ENCODE peak calls at places on chromosomes 16 and 17, in ten cellular contexts. S is cardiac fibroblast; X is mammary epithelial cell; M is AG10803; V is body of pancreas; D is A549; J is thoracic aorta; B is CD4-positive, CD25-positive, alpha-beta regulatory T cell; G is BJ; A is GM23248. Q is an unnamed sample.

GRCh38 chr17:44086364-44087311 is 16.1 kb downstream of the G6PC3 start:
- DNase-seq in X (peak), S (peak), J (peak), D (peak), M (peak), G (peak), V (no peak), B (no peak), A (peak), Q (peak)

GRCh38 chr17:20111538-20111937 is 102.4 kb downstream of the SPECC1 start:
- DNase-seq in A (no peak), S (no peak), D (no peak), B (no peak), X (no peak), V (no peak), G (no peak), J (no peak), M (no peak), Q (no peak)

GRCh38 chr17:82323514-82324234 is 6.3 kb upstream of the CD7 start:
- DNase-seq in J (no peak), G (no peak), D (no peak), S (no peak), B (no peak), A (no peak), M (no peak), V (no peak), X (no peak), Q (no peak)

GRCh38 chr16:58507195-58507962 is 7.4 kb downstream of the NDRG4 start:
- DNase-seq in M (no peak), S (no peak), G (no peak), A (no peak), X (no peak), D (no peak), J (no peak), B (no peak), V (peak), Q (no peak)

GRCh38 chr17:73650147-73650546 is 5.9 kb upstream of the SDK2 start:
- DNase-seq in G (no peak), D (peak), X (peak), S (no peak), J (no peak), V (no peak), M (no peak), A (no peak), B (no peak), Q (peak)

GRCh38 chr17:31550389-31551056 is 159.0 kb downstream of the RAB11FIP4 start:
- DNase-seq in D (peak), J (no peak), B (no peak), A (peak), G (no peak), M (no peak), X (no peak), S (peak), V (no peak), Q (no peak)

GRCh38 chr16:19874816-19875546 is 9.7 kb downstream of the GPRC5B start:
- DNase-seq in B (no peak), M (no peak), V (no peak), J (no peak), S (no peak), G (no peak), A (no peak), D (no peak), X (no peak), Q (no peak)

GRCh38 chr17:46832945-46833839 is 14.7 kb upstream of the WNT3 start:
- DNase-seq in V (peak), J (no peak), A (peak), M (peak), S (peak), B (no peak), X (no peak), G (peak), D (no peak), Q (peak)

GRCh38 chr17:30449480-30449879 is 27.7 kb upstream of the GOSR1 start:
- DNase-seq in X (no peak), B (no peak), S (peak), V (peak), A (peak), J (no peak), D (no peak), M (peak), G (no peak), Q (no peak)

GRCh38 chr17:2040219-2040827 is 1.5 kb upstream of the OVCA2 start:
- DNase-seq in A (peak), B (no peak), G (no peak), M (no peak), J (no peak), X (no peak), S (no peak), V (no peak), D (no peak), Q (no peak)

GRCh38 chr17:83200231-83200699 is 120.9 kb downstream of the METRNL start:
- DNase-seq in S (peak), A (peak), J (peak), B (no peak), D (no peak), M (peak), V (peak), G (no peak), X (no peak), Q (peak)

GRCh38 chr16:86604436-86605220 is 26.3 kb downstream of the FOXL1 start:
- DNase-seq in J (no peak), V (no peak), A (no peak), S (no peak), D (no peak), G (no peak), B (peak), M (no peak), X (no peak), Q (no peak)

GRCh38 chr17:57401556-57402488 is 145.5 kb downstream of the MSI2 start:
- DNase-seq in G (no peak), D (peak), X (no peak), J (no peak), M (no peak), S (no peak), B (no peak), A (no peak), V (no peak), Q (no peak)

GRCh38 chr17:81018044-81018802 is 16.7 kb upstream of the BAIAP2 start:
- DNase-seq in M (peak), A (peak), V (no peak), G (no peak), S (peak), D (no peak), B (peak), X (no peak), J (no peak), Q (no peak)

GRCh38 chr16:49443576-49443975 is 70.0 kb downstream of the C16orf78 start:
- DNase-seq in D (no peak), V (no peak), J (no peak), M (no peak), B (no peak), S (no peak), X (no peak), A (no peak), G (no peak), Q (no peak)

GRCh38 chr16:88078111-88078775 is 127.0 kb downstream of the BANP start:
- DNase-seq in J (no peak), G (no peak), V (no peak), X (no peak), S (no peak), B (no peak), D (no peak), M (no peak), A (no peak), Q (no peak)

GRCh38 chr16:16018705-16019104 is 69.3 kb downstream of the ABCC1 start:
- DNase-seq in A (peak), D (peak), J (no peak), M (no peak), X (no peak), S (no peak), G (no peak), V (no peak), B (no peak), Q (peak)

GRCh38 chr16:65754799-65755691 is 611.4 kb upstream of the CDH5 start:
- DNase-seq in V (no peak), B (no peak), G (peak), J (no peak), X (no peak), D (no peak), M (peak), S (no peak), A (no peak), Q (no peak)

GRCh38 chr17:81285179-81285878 is 9.8 kb downstream of the SLC38A10 start:
- DNase-seq in J (no peak), D (no peak), A (no peak), M (peak), B (peak), X (no peak), V (no peak), G (no peak), S (peak), Q (no peak)

GRCh38 chr16:4862639-4863038 is 15.4 kb downstream of the UBN1 start:
- DNase-seq in S (no peak), X (no peak), D (no peak), J (no peak), V (no peak), B (no peak), G (no peak), A (peak), M (no peak), Q (no peak)

GRCh38 chr17:49132699-49133364 is at the start of gene B4GALNT2:
- DNase-seq in B (no peak), A (peak), D (peak), S (no peak), M (no peak), X (peak), G (no peak), V (peak), J (no peak), Q (peak)

GRCh38 chr17:76820523-76820922 is 47.7 kb upstream of the MGAT5B start:
- DNase-seq in A (no peak), D (no peak), J (no peak), S (no peak), X (no peak), V (no peak), G (no peak), M (no peak), B (no peak), Q (no peak)

GRCh38 chr17:15404116-15404730 is 62.8 kb upstream of the TEKT3 start:
- DNase-seq in X (no peak), G (no peak), J (no peak), V (no peak), M (peak), S (peak), D (no peak), B (no peak), A (peak), Q (peak)

GRCh38 chr16:31528726-31529397 is 1.2 kb downstream of the AHSP start:
- DNase-seq in D (no peak), A (peak), J (no peak), B (no peak), S (peak), X (no peak), M (peak), V (peak), G (no peak), Q (peak)

DNA sequence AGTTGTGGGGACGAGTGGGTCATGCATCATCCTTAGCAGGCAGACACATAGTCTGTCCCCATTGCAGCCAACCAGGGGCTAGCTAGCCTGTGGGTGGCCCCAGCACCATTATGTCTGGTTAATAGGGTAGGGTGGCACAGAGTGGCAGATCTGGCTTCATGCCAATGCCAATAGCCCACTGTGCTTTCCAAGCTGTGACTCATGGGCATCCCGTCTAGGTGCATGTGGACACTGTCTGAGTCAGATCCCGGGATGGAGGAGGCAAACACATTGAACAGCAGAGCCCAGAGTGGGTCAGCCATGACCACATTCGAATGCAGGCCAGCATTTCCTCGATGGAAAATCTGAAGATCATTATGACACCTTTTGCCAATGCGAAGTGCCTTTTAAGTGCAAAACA is 2.5 kb downstream of the HS3ST2 start:
- DNase-seq in M (no peak), A (peak), J (peak), D (peak), X (peak), B (no peak), G (no peak), S (no peak), V (no peak), Q (peak)
- H3K4me3 ChIP-seq in M (no peak), A (no peak), J (peak), D (no peak), X (peak), B (no peak), G (no peak), S (no peak), V (no peak), Q (no peak)

DNA sequence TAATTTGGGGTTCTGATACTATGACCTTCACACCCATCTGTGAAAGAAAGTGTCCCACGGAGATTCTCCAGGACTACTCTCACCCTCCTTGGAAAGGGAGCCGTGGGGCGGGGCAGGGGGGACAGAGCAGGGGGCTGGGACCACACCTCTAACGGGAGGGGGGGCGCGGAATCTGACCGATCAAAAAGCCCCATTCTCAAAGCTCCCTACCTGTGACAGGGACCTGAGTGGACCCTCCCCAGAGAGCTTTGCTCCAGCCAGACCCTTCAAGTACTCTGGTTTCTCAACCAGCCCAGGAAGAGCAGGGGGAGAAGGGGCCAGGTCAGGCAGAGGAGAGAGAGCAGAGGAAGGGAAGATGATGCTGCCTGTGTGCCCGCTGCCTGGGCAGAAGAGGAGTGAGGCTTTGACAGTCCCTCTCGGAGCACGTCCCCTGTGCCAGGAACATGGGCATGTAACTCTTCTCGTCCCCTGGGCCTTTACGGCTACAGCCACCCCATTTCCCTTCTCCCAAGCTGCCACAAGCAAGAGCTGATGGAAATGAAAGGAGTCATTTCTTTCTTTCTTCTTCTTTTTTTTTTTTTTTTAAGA is 673 bp downstream of the XAF1 start:
- DNase-seq in M (no peak), S (no peak), D (no peak), B (no peak), A (peak), V (no peak), X (no peak), G (no peak), J (no peak), Q (no peak)
- H3K4me3 ChIP-seq in M (peak), S (peak), D (no peak), B (peak), A (peak), V (no peak), X (no peak), G (peak), J (peak), Q (peak)

GRCh38 chr17:50203589-50204345 is 2.3 kb upstream of the COL1A1 start:
- DNase-seq in G (peak), J (no peak), X (no peak), V (no peak), B (no peak), A (peak), S (peak), M (peak), D (no peak), Q (no peak)
- H3K4me3 ChIP-seq in G (peak), J (no peak), X (no peak), V (no peak), B (no peak), A (peak), S (no peak), M (peak), D (no peak), Q (no peak)

GRCh38 chr16:81442220-81442908 is 2.2 kb upstream of the CMIP start:
- DNase-seq in G (no peak), X (no peak), A (no peak), M (no peak), D (no peak), J (no peak), S (no peak), V (no peak), B (peak), Q (no peak)
- H3K4me3 ChIP-seq in G (no peak), X (no peak), A (no peak), M (no peak), D (no peak), J (no peak), S (no peak), V (no peak), B (no peak), Q (no peak)

GRCh38 chr17:78133179-78133951 is 2.8 kb downstream of the TMC8 start:
- DNase-seq in J (no peak), B (no peak), D (no peak), V (no peak), X (no peak), M (no peak), S (no peak), G (no peak), A (no peak), Q (no peak)
- H3K4me3 ChIP-seq in J (no peak), B (peak), D (no peak), V (no peak), X (no peak), M (no peak), S (no peak), G (no peak), A (no peak), Q (no peak)

DNA sequence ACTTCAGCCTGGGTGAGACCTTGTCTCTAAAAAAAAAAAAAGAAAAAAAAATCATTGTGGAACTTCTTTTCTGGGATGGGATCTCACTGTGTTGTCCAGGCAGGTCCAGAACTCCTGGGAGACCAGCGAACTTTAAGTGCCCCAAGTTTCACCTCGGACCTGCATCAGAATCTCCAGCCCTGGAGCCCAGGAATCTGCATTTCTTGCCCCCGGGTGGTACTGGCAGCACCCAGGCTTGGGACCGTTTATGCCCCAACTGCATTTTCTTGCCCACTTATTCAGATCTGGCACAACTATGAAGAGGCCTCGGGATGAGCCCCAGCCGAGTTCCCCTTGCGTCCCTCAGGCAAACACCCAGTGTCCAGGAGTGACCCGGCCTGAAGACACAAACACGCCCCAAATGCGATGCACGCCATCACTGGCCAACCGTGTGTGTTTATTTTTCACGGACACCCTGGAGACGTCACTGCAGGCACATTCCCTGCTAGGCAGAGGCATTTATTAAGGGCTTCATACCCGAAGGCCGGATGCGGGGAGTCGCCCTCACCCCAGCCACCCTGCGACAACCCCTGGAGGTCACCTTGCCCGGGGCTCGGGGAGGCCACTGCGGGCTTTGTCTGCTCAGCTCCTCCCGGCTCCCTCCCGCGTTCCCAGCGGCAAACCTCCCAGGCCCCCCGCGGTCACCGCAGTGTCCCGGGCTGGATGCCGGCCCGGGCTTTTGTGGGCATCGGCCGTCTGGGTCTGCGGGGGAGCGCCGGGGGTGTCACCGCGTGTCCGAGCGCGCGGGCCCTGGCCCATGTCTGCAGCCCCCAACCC is 684 bp upstream of the SPIRE2 start:
- DNase-seq in S (peak), V (peak), J (no peak), B (no peak), A (peak), X (no peak), M (peak), G (no peak), D (peak), Q (peak)
- H3K4me3 ChIP-seq in S (peak), V (peak), J (peak), B (no peak), A (peak), X (peak), M (peak), G (peak), D (peak), Q (peak)

GRCh38 chr16:1780677-1781072 is 1.7 kb downstream of the SPSB3 start:
- DNase-seq in B (no peak), A (no peak), X (no peak), J (no peak), D (no peak), M (no peak), V (no peak), S (no peak), G (no peak), Q (no peak)

GRCh38 chr16:1778200-1779179 is 3.9 kb downstream of the SPSB3 start:
- DNase-seq in V (no peak), D (no peak), X (no peak), J (no peak), B (no peak), G (no peak), M (no peak), A (no peak), S (no peak), Q (no peak)

GRCh38 chr16:1779741-1780676 is 2.4 kb downstream of the SPSB3 start:
- DNase-seq in A (no peak), J (no peak), S (no peak), G (no peak), B (no peak), V (no peak), X (no peak), D (no peak), M (no peak), Q (no peak)

GRCh38 chr16:1777375-1778199 is 4.7 kb upstream of the MRPS34 start:
- DNase-seq in V (no peak), X (no peak), B (no peak), A (no peak), G (no peak), S (no peak), J (no peak), D (no peak), M (no peak), Q (no peak)

GRCh38 chr16:1779234-1779701 is 3.1 kb downstream of the SPSB3 start:
- DNase-seq in D (no peak), J (no peak), M (no peak), X (no peak), G (no peak), S (no peak), B (no peak), V (no peak), A (no peak), Q (no peak)
- H3K4me3 ChIP-seq in D (no peak), J (no peak), M (no peak), X (no peak), G (no peak), S (no peak), B (no peak), V (no peak), A (no peak), Q (no peak)

GRCh38 chr16:29663829-29664132 is 734 bp downstream of the SPN start:
- DNase-seq in G (no peak), A (no peak), V (no peak), S (no peak), X (no peak), B (peak), M (no peak), D (no peak), J (no peak), Q (no peak)

GRCh38 chr16:29663020-29663828 is at the start of gene SPN:
- DNase-seq in B (peak), M (no peak), V (no peak), X (no peak), J (no peak), S (no peak), A (no peak), D (no peak), G (no peak), Q (no peak)

GRCh38 chr16:29662729-29663019 is 373 bp upstream of the SPN start:
- DNase-seq in G (no peak), X (no peak), B (no peak), S (no peak), V (no peak), J (no peak), D (no peak), A (no peak), M (no peak), Q (no peak)

GRCh38 chr16:29665294-29666077 is 2.4 kb downstream of the SPN start:
- DNase-seq in M (no peak), S (no peak), G (no peak), A (no peak), D (no peak), J (no peak), B (peak), V (no peak), X (no peak), Q (no peak)

GRCh38 chr16:29664133-29664912 is 1.3 kb downstream of the SPN start:
- DNase-seq in G (no peak), B (peak), M (no peak), J (no peak), A (no peak), X (no peak), S (no peak), D (no peak), V (no peak), Q (no peak)
- H3K4me3 ChIP-seq in G (no peak), B (peak), M (no peak), J (peak), A (no peak), X (no peak), S (no peak), D (no peak), V (no peak), Q (no peak)

GRCh38 chr17:17970699-17971430 is 1.3 kb downstream of the TOM1L2 start:
- DNase-seq in B (no peak), S (no peak), M (no peak), V (no peak), G (no peak), X (no peak), J (no peak), D (no peak), A (peak), Q (no peak)

GRCh38 chr17:17972952-17973254 is 241 bp downstream of the DRC3 start:
- DNase-seq in B (no peak), M (no peak), G (no peak), A (no peak), X (no peak), V (no peak), D (no peak), J (no peak), S (no peak), Q (no peak)

GRCh38 chr17:17972126-17972951 is at the start of the genes DRC3 and TOM1L2:
- DNase-seq in G (peak), V (peak), J (peak), B (peak), M (peak), A (peak), D (peak), X (peak), S (peak), Q (peak)

GRCh38 chr17:17975441-17975840 is 2.8 kb downstream of the DRC3 start:
- DNase-seq in G (no peak), V (no peak), D (no peak), X (no peak), S (no peak), A (no peak), M (no peak), B (no peak), J (no peak), Q (no peak)

GRCh38 chr17:17971431-17972125 is 622 bp downstream of the TOM1L2 start:
- DNase-seq in B (no peak), J (no peak), V (peak), S (no peak), M (no peak), G (no peak), A (peak), X (no peak), D (peak), Q (peak)
- H3K4me3 ChIP-seq in B (peak), J (peak), V (peak), S (peak), M (peak), G (peak), A (peak), X (peak), D (peak), Q (peak)

Q was measured in MG63.